ENCODE peak calls at places on chromosomes 13 and 19, in ten cellular contexts. E is AG04450, W is thoracic aorta, R is nephron progenitor cell, Q is lower leg skin, T is MCF 10A, X is PC-3, L is adrenal gland, N is heart right ventricle, V is upper lobe of right lung. A is an unnamed sample.

GRCh38 chr13:26021956-26022355 is 29.9 kb downstream of the SHISA2 start:
- DNase-seq in L (no peak), V (no peak), Q (no peak), R (no peak), N (no peak), T (no peak), W (no peak), E (no peak), X (peak; percentile 54), A (no peak)

GRCh38 chr19:19562665-19563347 is 24.7 kb downstream of the CILP2 start:
- DNase-seq in W (no peak), R (no peak), L (no peak), E (no peak), X (no peak), Q (peak; percentile 80), T (no peak), V (no peak), N (no peak), A (no peak)

GRCh38 chr19:38718747-38719543 is 25.3 kb downstream of the CAPN12 start:
- DNase-seq in X (no peak), N (peak; percentile 80), L (peak; percentile 60), V (peak; percentile 79), R (no peak), T (no peak), E (no peak), W (no peak), Q (no peak), A (no peak)

GRCh38 chr19:2957160-2957559 is 12.4 kb upstream of the ZNF77 start:
- DNase-seq in T (no peak), L (no peak), N (no peak), Q (no peak), W (no peak), V (no peak), R (no peak), E (no peak), X (no peak), A (no peak)

GRCh38 chr19:33620611-33621010 is 1.1 kb upstream of the CHST8 start:
- DNase-seq in X (no peak), N (no peak), E (no peak), Q (no peak), T (no peak), V (no peak), L (no peak), R (no peak), W (no peak), A (peak; percentile 49)

GRCh38 chr13:41179593-41180250 is 14.6 kb downstream of the KBTBD7 start:
- DNase-seq in N (no peak), L (no peak), X (peak; percentile 37), T (peak; percentile 4), Q (no peak), R (no peak), V (no peak), E (no peak), W (no peak), A (no peak)

GRCh38 chr19:17548145-17548544 is 7.3 kb upstream of the COLGALT1 start:
- DNase-seq in N (no peak), V (no peak), T (no peak), E (no peak), L (no peak), Q (no peak), W (no peak), X (no peak), R (no peak), A (no peak)

GRCh38 chr13:25095862-25096453 is at the start of gene PABPC3:
- DNase-seq in R (no peak), E (no peak), L (no peak), X (no peak), W (no peak), Q (no peak), V (no peak), N (no peak), T (no peak), A (no peak)

GRCh38 chr19:281156-281853 is 9.9 kb downstream of the PLPP2 start:
- DNase-seq in T (no peak), L (no peak), W (no peak), N (no peak), R (no peak), E (no peak), V (peak; percentile 59), Q (peak; percentile 76), X (no peak), A (no peak)

GRCh38 chr13:41708648-41709175 is 251.4 kb downstream of the RGCC start:
- DNase-seq in R (no peak), Q (no peak), E (no peak), V (no peak), T (no peak), N (peak; percentile 13), L (no peak), X (no peak), W (no peak), A (no peak)

GRCh38 chr13:111475488-111475887 is 155.0 kb downstream of the TEX29 start:
- DNase-seq in R (no peak), X (no peak), E (no peak), L (no peak), V (no peak), W (no peak), T (no peak), Q (no peak), N (no peak), A (no peak)

GRCh38 chr19:43984687-43985000 is 656 bp downstream of the ZNF155 start:
- DNase-seq in W (no peak), R (no peak), L (peak; percentile 31), T (peak; percentile 1), V (no peak), Q (no peak), E (no peak), X (no peak), N (peak; percentile 15), A (no peak)

GRCh38 chr19:30097746-30098280 is 155.8 kb downstream of the URI1 start:
- DNase-seq in R (no peak), N (no peak), Q (no peak), W (no peak), L (no peak), X (no peak), E (no peak), T (no peak), V (peak; percentile 23), A (no peak)

DNA sequence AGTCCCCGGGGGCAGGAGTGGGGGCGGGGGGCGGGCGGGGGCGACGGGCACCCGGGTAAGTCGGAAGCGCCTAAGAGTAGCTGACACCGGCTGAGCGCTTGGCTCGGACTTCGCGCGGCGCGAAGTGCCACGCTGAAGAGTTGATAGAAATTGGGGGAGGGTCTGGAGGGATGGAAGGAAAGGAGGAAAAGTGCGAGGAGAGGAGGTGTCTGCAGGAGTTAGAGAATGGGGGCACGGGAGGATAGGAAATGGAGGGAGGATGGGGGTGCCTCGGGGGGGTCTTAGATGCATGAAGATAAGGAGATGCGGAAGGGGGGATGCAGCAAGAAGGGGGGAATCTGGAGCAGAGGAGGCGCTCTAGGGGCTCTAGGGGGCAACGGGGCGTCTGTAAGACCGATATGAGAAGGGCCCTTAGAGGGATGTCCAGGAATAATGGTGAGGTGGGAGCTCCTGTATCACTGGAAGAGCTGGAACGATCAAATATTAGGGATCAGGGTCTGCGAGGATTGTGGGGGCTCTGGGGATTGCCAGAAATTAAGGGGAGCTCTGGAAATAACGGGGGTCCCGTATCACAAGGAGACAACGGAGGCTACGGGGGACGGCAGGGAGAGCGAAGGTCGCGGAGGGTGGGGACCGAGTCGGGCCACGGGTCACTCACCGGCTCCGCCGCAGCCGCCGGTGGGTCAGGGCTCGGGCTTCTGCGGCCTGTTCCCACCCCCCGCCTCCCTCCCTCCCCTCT is at the start of gene MYPOP:
- DNase-seq in E (no peak), L (no peak), Q (no peak), T (peak; percentile 16), N (no peak), X (no peak), R (no peak), V (no peak), W (no peak), A (no peak)
- TF ChIP-seq CTCF in E (no peak), L (no peak), Q (no peak), T (no peak), N (no peak), X (no peak), R (no peak), V (no peak), W (no peak), A (no peak)

GRCh38 chr13:51935326-51936171 is 73.8 kb downstream of the CCDC70 start:
- DNase-seq in Q (no peak), L (no peak), W (no peak), X (peak; percentile 44), R (peak; percentile 26), N (no peak), E (no peak), V (no peak), T (peak; percentile 50), A (no peak)
- TF ChIP-seq CTCF in Q (no peak), L (no peak), W (peak; percentile 14), X (peak; percentile 54), R (peak; percentile 39), N (no peak), E (peak; percentile 27), V (peak; percentile 26), T (peak; percentile 29), A (peak; percentile 54)

DNA sequence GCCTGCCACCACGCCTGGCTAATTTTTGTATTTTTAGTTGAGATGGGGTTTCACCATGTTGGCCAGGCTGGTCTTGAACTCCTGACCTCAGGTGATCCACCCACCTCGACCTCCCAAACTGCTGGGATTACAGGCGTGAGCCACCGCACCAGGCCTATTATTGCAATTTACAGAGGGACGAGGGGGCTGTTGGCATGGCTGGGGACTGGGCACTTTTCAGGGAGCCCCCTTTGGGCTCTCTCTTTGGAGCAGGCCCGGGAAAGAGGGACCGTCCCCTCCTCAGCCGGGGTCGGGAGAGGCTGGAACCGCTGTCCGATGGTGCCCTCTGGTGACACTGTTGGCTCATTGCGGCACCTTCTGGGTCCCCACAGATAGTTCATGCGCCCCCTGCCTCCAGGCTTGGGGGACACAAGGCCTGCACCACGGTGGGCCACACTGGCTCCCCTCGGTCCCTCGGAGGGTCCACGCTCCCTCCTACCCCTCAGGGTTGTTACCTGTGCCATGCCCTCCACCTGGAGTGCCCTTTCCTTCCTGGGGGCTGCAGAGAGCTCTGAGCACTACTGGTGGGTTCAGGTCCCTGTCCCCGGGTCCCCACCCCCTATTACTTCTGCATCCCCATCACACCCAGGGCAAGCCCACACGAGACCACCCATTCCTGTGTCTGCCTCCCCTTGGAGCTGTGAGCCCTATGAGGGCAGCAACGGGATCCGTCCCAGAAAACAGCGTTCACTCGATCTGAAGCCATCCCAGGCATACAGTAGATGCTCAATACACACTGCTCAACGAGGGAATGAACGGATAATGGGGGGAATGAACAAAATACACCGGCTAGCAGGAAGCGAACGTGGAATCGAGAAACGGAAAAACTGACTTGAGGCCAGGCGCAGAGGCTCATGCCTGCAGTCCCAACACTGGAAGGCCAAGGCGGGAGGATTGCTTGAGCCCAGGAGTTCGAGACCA is 12.5 kb downstream of the FEM1A start:
- DNase-seq in T (peak; percentile 70), X (peak; percentile 80), L (peak; percentile 60), W (no peak), R (peak; percentile 87), E (no peak), N (peak; percentile 69), V (peak; percentile 80), Q (no peak), A (no peak)
- TF ChIP-seq CTCF in T (peak; percentile 94), X (peak; percentile 96), L (peak; percentile 53), W (peak; percentile 54), R (peak; percentile 85), E (peak; percentile 71), N (peak; percentile 76), V (peak; percentile 78), Q (no peak), A (peak; percentile 83)

DNA sequence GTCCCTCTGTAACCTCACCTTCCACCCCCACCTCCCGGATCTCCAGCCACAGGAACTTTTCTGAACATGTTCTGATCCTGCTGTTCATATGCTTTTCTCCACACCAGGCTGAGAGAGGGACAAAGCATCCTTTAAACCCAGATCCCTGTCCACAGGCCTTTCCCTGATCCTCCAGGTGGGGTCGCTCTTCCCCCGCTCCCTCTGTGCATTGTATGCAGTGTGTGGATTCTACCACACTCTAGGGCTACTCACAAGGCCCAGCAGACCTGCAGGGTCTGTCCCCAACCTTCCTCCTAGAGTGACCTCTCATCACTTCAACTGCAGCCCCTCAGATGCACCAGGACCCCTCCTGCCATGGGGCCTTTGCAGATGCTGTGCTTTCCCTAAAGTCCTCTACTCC is 1200.6 kb downstream of the UQCRFS1 start:
- DNase-seq in E (no peak), N (no peak), V (no peak), L (no peak), W (no peak), T (no peak), Q (no peak), X (no peak), R (no peak), A (no peak)
- TF ChIP-seq CTCF in E (no peak), N (no peak), V (no peak), L (no peak), W (no peak), T (no peak), Q (no peak), X (no peak), R (peak; percentile 16), A (no peak)

A was measured in chondrocyte.